ENCODE peak calls at places on chromosomes 7 and 10, in nine cellular contexts. One of them, this sample, is unnamed. For H3K36me3, the result is how much of the 10 kb centered on the place peaks cover.

GRCh38 chr10:49169776-49170175 is 18.4 kb downstream of the TMEM273 start:
- DNase-seq in OCI-LY7: no peak
- DNase-seq in CD4-positive, alpha-beta memory T cell: no peak
- DNase-seq in HCT116: no peak
- DNase-seq in sigmoid colon: no peak
- DNase-seq in astrocyte: no peak
- DNase-seq in uterus: no peak
- DNase-seq in body of pancreas: no peak
- DNase-seq in GM23248: no peak
- DNase-seq in this sample: no peak

GRCh38 chr7:8762803-8763202 is 329.4 kb downstream of the NXPH1 start:
- DNase-seq in OCI-LY7: no peak
- DNase-seq in CD4-positive, alpha-beta memory T cell: no peak
- DNase-seq in HCT116: no peak
- DNase-seq in sigmoid colon: no peak
- DNase-seq in astrocyte: no peak
- DNase-seq in uterus: no peak
- DNase-seq in body of pancreas: no peak
- DNase-seq in GM23248: no peak
- DNase-seq in this sample: no peak

GRCh38 chr10:3043512-3044368 is 23.6 kb upstream of the PFKP start:
- DNase-seq in OCI-LY7: peak
- DNase-seq in CD4-positive, alpha-beta memory T cell: peak
- DNase-seq in HCT116: peak
- DNase-seq in sigmoid colon: peak
- DNase-seq in astrocyte: peak
- DNase-seq in uterus: peak
- DNase-seq in body of pancreas: peak
- DNase-seq in GM23248: peak
- DNase-seq in this sample: peak

GRCh38 chr10:52532650-52533290 is 218.7 kb downstream of the DKK1 start:
- DNase-seq in OCI-LY7: no peak
- DNase-seq in CD4-positive, alpha-beta memory T cell: no peak
- DNase-seq in HCT116: no peak
- DNase-seq in sigmoid colon: no peak
- DNase-seq in astrocyte: no peak
- DNase-seq in uterus: no peak
- DNase-seq in body of pancreas: no peak
- DNase-seq in GM23248: no peak
- DNase-seq in this sample: no peak

GRCh38 chr10:121935702-121936101 is 7.9 kb upstream of the ATE1 start:
- DNase-seq in OCI-LY7: no peak
- DNase-seq in CD4-positive, alpha-beta memory T cell: no peak
- DNase-seq in HCT116: no peak
- DNase-seq in sigmoid colon: no peak
- DNase-seq in astrocyte: no peak
- DNase-seq in uterus: no peak
- DNase-seq in body of pancreas: peak
- DNase-seq in GM23248: no peak
- DNase-seq in this sample: no peak

GRCh38 chr7:73727963-73728362 is 8.5 kb upstream of the STX1A start:
- DNase-seq in OCI-LY7: no peak
- DNase-seq in CD4-positive, alpha-beta memory T cell: no peak
- DNase-seq in HCT116: no peak
- DNase-seq in sigmoid colon: no peak
- DNase-seq in astrocyte: no peak
- DNase-seq in uterus: no peak
- DNase-seq in body of pancreas: no peak
- DNase-seq in GM23248: no peak
- DNase-seq in this sample: no peak

GRCh38 chr7:119783799-119784198 is 489.2 kb upstream of the KCND2 start:
- DNase-seq in OCI-LY7: no peak
- DNase-seq in CD4-positive, alpha-beta memory T cell: no peak
- DNase-seq in HCT116: no peak
- DNase-seq in sigmoid colon: no peak
- DNase-seq in astrocyte: peak
- DNase-seq in uterus: no peak
- DNase-seq in body of pancreas: peak
- DNase-seq in GM23248: peak
- DNase-seq in this sample: peak

GRCh38 chr10:95260397-95260881 is 30.4 kb downstream of the PDLIM1 start:
- DNase-seq in OCI-LY7: no peak
- DNase-seq in CD4-positive, alpha-beta memory T cell: no peak
- DNase-seq in HCT116: no peak
- DNase-seq in sigmoid colon: no peak
- DNase-seq in astrocyte: peak
- DNase-seq in uterus: no peak
- DNase-seq in body of pancreas: no peak
- DNase-seq in GM23248: peak
- DNase-seq in this sample: peak

GRCh38 chr10:6738464-6738824 is 158.4 kb upstream of the PRKCQ start:
- DNase-seq in OCI-LY7: no peak
- DNase-seq in CD4-positive, alpha-beta memory T cell: no peak
- DNase-seq in HCT116: no peak
- DNase-seq in sigmoid colon: no peak
- DNase-seq in astrocyte: no peak
- DNase-seq in uterus: no peak
- DNase-seq in body of pancreas: no peak
- DNase-seq in GM23248: no peak
- DNase-seq in this sample: peak

GRCh38 chr10:122849900-122850605 is 4.4 kb upstream of the CUZD1 start:
- DNase-seq in OCI-LY7: no peak
- DNase-seq in CD4-positive, alpha-beta memory T cell: no peak
- DNase-seq in HCT116: no peak
- DNase-seq in sigmoid colon: no peak
- DNase-seq in astrocyte: peak
- DNase-seq in uterus: no peak
- DNase-seq in body of pancreas: no peak
- DNase-seq in GM23248: no peak
- DNase-seq in this sample: peak

GRCh38 chr7:126485791-126486190 is 767.0 kb downstream of the GRM8 start:
- DNase-seq in OCI-LY7: no peak
- DNase-seq in CD4-positive, alpha-beta memory T cell: no peak
- DNase-seq in HCT116: no peak
- DNase-seq in sigmoid colon: no peak
- DNase-seq in astrocyte: no peak
- DNase-seq in uterus: no peak
- DNase-seq in body of pancreas: no peak
- DNase-seq in GM23248: no peak
- DNase-seq in this sample: no peak

GRCh38 chr7:125125315-125125714 is 195.7 kb upstream of the POT1 start:
- DNase-seq in OCI-LY7: no peak
- DNase-seq in CD4-positive, alpha-beta memory T cell: no peak
- DNase-seq in HCT116: no peak
- DNase-seq in sigmoid colon: peak
- DNase-seq in astrocyte: no peak
- DNase-seq in uterus: no peak
- DNase-seq in body of pancreas: no peak
- DNase-seq in GM23248: no peak
- DNase-seq in this sample: no peak

GRCh38 chr10:99345350-99345749 is 16.2 kb downstream of the CNNM1 start:
- DNase-seq in OCI-LY7: no peak
- DNase-seq in CD4-positive, alpha-beta memory T cell: no peak
- DNase-seq in HCT116: no peak
- DNase-seq in sigmoid colon: no peak
- DNase-seq in astrocyte: peak
- DNase-seq in uterus: no peak
- DNase-seq in body of pancreas: no peak
- DNase-seq in GM23248: peak
- DNase-seq in this sample: peak

GRCh38 chr10:98957801-98958200 is 277.9 kb downstream of the HPSE2 start:
- DNase-seq in OCI-LY7: no peak
- DNase-seq in CD4-positive, alpha-beta memory T cell: no peak
- DNase-seq in HCT116: no peak
- DNase-seq in sigmoid colon: no peak
- DNase-seq in astrocyte: no peak
- DNase-seq in uterus: no peak
- DNase-seq in body of pancreas: no peak
- DNase-seq in GM23248: no peak
- DNase-seq in this sample: no peak

GRCh38 chr7:112163021-112163310 is 43.2 kb downstream of the DOCK4 start:
- DNase-seq in OCI-LY7: no peak
- DNase-seq in CD4-positive, alpha-beta memory T cell: no peak
- DNase-seq in HCT116: no peak
- DNase-seq in sigmoid colon: no peak
- DNase-seq in astrocyte: no peak
- DNase-seq in uterus: no peak
- DNase-seq in body of pancreas: no peak
- DNase-seq in GM23248: no peak
- DNase-seq in this sample: no peak
- H3K36me3 ChIP-seq in OCI-LY7: under half
- H3K36me3 ChIP-seq in CD4-positive, alpha-beta memory T cell: under half
- H3K36me3 ChIP-seq in HCT116: under half
- H3K36me3 ChIP-seq in sigmoid colon: under half
- H3K36me3 ChIP-seq in astrocyte: under half
- H3K36me3 ChIP-seq in uterus: under half
- H3K36me3 ChIP-seq in body of pancreas: under half
- H3K36me3 ChIP-seq in GM23248: under half
- H3K36me3 ChIP-seq in this sample: under half

DNA sequence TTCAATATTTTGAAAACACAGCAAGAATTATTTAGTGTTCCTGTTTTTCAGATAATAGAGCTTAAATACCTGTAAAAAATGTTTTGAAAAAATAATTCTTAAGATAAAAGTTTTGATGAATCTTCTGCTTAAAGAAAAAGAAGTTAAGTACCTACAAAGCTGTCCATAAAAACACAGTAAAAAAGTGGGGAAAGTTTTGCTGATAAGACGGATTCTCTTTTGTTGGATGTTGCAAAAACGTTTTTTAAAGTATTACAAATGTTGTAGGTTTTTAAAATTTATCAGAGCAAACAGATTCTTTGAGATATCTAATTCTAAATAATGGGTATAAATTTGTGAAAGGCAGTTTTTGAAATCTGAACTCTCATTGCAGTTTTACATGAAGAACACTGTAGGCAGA is 12.2 kb downstream of the DMTF1 start:
- DNase-seq in OCI-LY7: no peak
- DNase-seq in CD4-positive, alpha-beta memory T cell: no peak
- DNase-seq in HCT116: no peak
- DNase-seq in sigmoid colon: no peak
- DNase-seq in astrocyte: no peak
- DNase-seq in uterus: no peak
- DNase-seq in body of pancreas: no peak
- DNase-seq in GM23248: no peak
- DNase-seq in this sample: no peak
- H3K36me3 ChIP-seq in OCI-LY7: half or more
- H3K36me3 ChIP-seq in CD4-positive, alpha-beta memory T cell: half or more
- H3K36me3 ChIP-seq in HCT116: under half
- H3K36me3 ChIP-seq in sigmoid colon: under half
- H3K36me3 ChIP-seq in astrocyte: under half
- H3K36me3 ChIP-seq in uterus: under half
- H3K36me3 ChIP-seq in body of pancreas: under half
- H3K36me3 ChIP-seq in GM23248: half or more
- H3K36me3 ChIP-seq in this sample: under half

GRCh38 chr7:2214636-2215035 is 18.1 kb downstream of the MAD1L1 start:
- DNase-seq in OCI-LY7: no peak
- DNase-seq in CD4-positive, alpha-beta memory T cell: no peak
- DNase-seq in HCT116: no peak
- DNase-seq in sigmoid colon: no peak
- DNase-seq in astrocyte: no peak
- DNase-seq in uterus: no peak
- DNase-seq in body of pancreas: no peak
- DNase-seq in GM23248: peak
- DNase-seq in this sample: no peak
- H3K36me3 ChIP-seq in OCI-LY7: half or more
- H3K36me3 ChIP-seq in CD4-positive, alpha-beta memory T cell: under half
- H3K36me3 ChIP-seq in HCT116: under half
- H3K36me3 ChIP-seq in sigmoid colon: under half
- H3K36me3 ChIP-seq in astrocyte: under half
- H3K36me3 ChIP-seq in uterus: under half
- H3K36me3 ChIP-seq in body of pancreas: under half
- H3K36me3 ChIP-seq in GM23248: under half
- H3K36me3 ChIP-seq in this sample: under half

GRCh38 chr7:56290548-56290947 is 174.3 kb upstream of the NUPR2 start:
- DNase-seq in OCI-LY7: no peak
- DNase-seq in CD4-positive, alpha-beta memory T cell: no peak
- DNase-seq in HCT116: no peak
- DNase-seq in sigmoid colon: no peak
- DNase-seq in astrocyte: no peak
- DNase-seq in uterus: no peak
- DNase-seq in body of pancreas: no peak
- DNase-seq in GM23248: no peak
- DNase-seq in this sample: no peak

DNA sequence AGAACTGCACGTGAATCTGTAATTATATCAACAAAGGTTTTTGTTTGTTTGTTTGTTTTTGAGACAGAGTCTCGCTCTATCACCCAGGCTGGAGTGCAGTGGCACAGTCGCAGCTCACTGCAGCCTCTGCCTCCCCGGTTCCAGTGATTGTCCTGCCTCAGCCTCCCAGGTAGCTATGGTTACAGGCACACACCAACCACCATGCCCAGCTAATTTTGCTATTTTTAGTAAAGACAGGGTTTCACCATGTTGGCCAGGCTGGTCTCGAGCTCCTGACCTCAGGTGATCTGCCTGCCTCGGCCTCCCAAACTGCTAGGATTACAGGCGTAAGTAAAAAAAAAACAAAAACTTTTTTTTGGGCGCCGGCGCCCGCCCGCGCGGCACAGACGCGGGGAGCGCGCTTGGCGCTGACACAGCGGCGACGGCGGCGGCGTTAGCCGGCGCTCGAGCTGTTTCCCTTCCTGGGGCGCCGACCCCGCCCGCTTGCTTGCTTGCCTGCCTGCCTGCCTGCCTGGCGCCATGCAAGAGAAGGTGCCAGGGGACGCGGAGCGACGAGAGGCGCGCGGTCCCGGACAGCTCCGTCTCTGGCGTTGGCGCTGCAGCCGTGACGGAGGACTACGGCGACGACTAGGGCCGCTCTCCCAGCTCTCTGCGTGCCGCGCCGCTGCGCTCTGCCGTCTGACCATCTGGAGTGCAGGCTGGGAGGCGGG is 171.4 kb upstream of the NUPR2 start:
- DNase-seq in OCI-LY7: no peak
- DNase-seq in CD4-positive, alpha-beta memory T cell: no peak
- DNase-seq in HCT116: no peak
- DNase-seq in sigmoid colon: no peak
- DNase-seq in astrocyte: no peak
- DNase-seq in uterus: no peak
- DNase-seq in body of pancreas: peak
- DNase-seq in GM23248: peak
- DNase-seq in this sample: no peak
- H3K36me3 ChIP-seq in OCI-LY7: under half
- H3K36me3 ChIP-seq in CD4-positive, alpha-beta memory T cell: under half
- H3K36me3 ChIP-seq in HCT116: under half
- H3K36me3 ChIP-seq in sigmoid colon: under half
- H3K36me3 ChIP-seq in astrocyte: under half
- H3K36me3 ChIP-seq in uterus: under half
- H3K36me3 ChIP-seq in body of pancreas: under half
- H3K36me3 ChIP-seq in GM23248: under half
- H3K36me3 ChIP-seq in this sample: under half

This sample was measured in fibroblast of lung.